ENCODE peak calls at places on chromosomes 5 and 9, in seven cellular contexts. One of them, this sample, is unnamed. For H3K4me1, the result is how much of the 10 kb centered on the place peaks cover.

GRCh38 chr5:136890431-136891148 is 525.2 kb upstream of the TRPC7 start:
- DNase-seq in thoracic aorta: no peak
- DNase-seq in ovary: no peak
- DNase-seq in endothelial cell of umbilical vein: no peak
- DNase-seq in heart left ventricle: no peak
- DNase-seq in CD8-positive, alpha-beta T cell: no peak
- DNase-seq in A549: no peak
- DNase-seq in this sample: no peak

GRCh38 chr5:148972958-148973357 is 89.9 kb downstream of the SH3TC2 start:
- DNase-seq in A549: peak
- DNase-seq in thoracic aorta: peak
- DNase-seq in endothelial cell of umbilical vein: peak
- DNase-seq in CD8-positive, alpha-beta T cell: no peak
- DNase-seq in ovary: no peak
- DNase-seq in heart left ventricle: no peak
- DNase-seq in this sample: no peak

GRCh38 chr9:21434202-21435014 is 5.8 kb upstream of the IFNA1 start:
- DNase-seq in thoracic aorta: no peak
- DNase-seq in endothelial cell of umbilical vein: peak
- DNase-seq in A549: peak
- DNase-seq in ovary: no peak
- DNase-seq in heart left ventricle: no peak
- DNase-seq in CD8-positive, alpha-beta T cell: peak
- DNase-seq in this sample: peak

GRCh38 chr9:522658-523057 is 308.0 kb downstream of the DOCK8 start:
- DNase-seq in CD8-positive, alpha-beta T cell: no peak
- DNase-seq in endothelial cell of umbilical vein: no peak
- DNase-seq in heart left ventricle: peak
- DNase-seq in A549: no peak
- DNase-seq in thoracic aorta: no peak
- DNase-seq in ovary: no peak
- DNase-seq in this sample: no peak

GRCh38 chr5:74763504-74763903 is 3.4 kb downstream of the GFM2 start:
- DNase-seq in endothelial cell of umbilical vein: no peak
- DNase-seq in A549: no peak
- DNase-seq in CD8-positive, alpha-beta T cell: no peak
- DNase-seq in thoracic aorta: no peak
- DNase-seq in ovary: no peak
- DNase-seq in heart left ventricle: no peak
- DNase-seq in this sample: no peak

GRCh38 chr5:73908440-73908839 is 282.4 kb downstream of the ARHGEF28 start:
- DNase-seq in CD8-positive, alpha-beta T cell: no peak
- DNase-seq in A549: no peak
- DNase-seq in heart left ventricle: no peak
- DNase-seq in endothelial cell of umbilical vein: peak
- DNase-seq in thoracic aorta: no peak
- DNase-seq in ovary: no peak
- DNase-seq in this sample: no peak

GRCh38 chr9:95775191-95775590 is 100.3 kb upstream of the ERCC6L2 start:
- DNase-seq in endothelial cell of umbilical vein: no peak
- DNase-seq in heart left ventricle: no peak
- DNase-seq in CD8-positive, alpha-beta T cell: no peak
- DNase-seq in A549: no peak
- DNase-seq in ovary: no peak
- DNase-seq in thoracic aorta: no peak
- DNase-seq in this sample: no peak

GRCh38 chr9:123353984-123354591 is 1.9 kb upstream of the CRB2 start:
- DNase-seq in A549: peak
- DNase-seq in CD8-positive, alpha-beta T cell: peak
- DNase-seq in heart left ventricle: peak
- DNase-seq in thoracic aorta: peak
- DNase-seq in ovary: peak
- DNase-seq in endothelial cell of umbilical vein: peak
- DNase-seq in this sample: peak

GRCh38 chr5:68303038-68303738 is 87.6 kb downstream of the PIK3R1 start:
- DNase-seq in thoracic aorta: no peak
- DNase-seq in heart left ventricle: no peak
- DNase-seq in endothelial cell of umbilical vein: no peak
- DNase-seq in CD8-positive, alpha-beta T cell: no peak
- DNase-seq in A549: no peak
- DNase-seq in ovary: no peak
- DNase-seq in this sample: no peak

GRCh38 chr9:110578896-110579752 is at the start of gene SVEP1:
- DNase-seq in ovary: peak
- DNase-seq in thoracic aorta: peak
- DNase-seq in endothelial cell of umbilical vein: peak
- DNase-seq in heart left ventricle: peak
- DNase-seq in A549: peak
- DNase-seq in CD8-positive, alpha-beta T cell: no peak
- DNase-seq in this sample: peak

GRCh38 chr9:120937596-120937995 is 11.0 kb upstream of the TRAF1 start:
- DNase-seq in ovary: no peak
- DNase-seq in thoracic aorta: no peak
- DNase-seq in heart left ventricle: no peak
- DNase-seq in A549: no peak
- DNase-seq in CD8-positive, alpha-beta T cell: no peak
- DNase-seq in endothelial cell of umbilical vein: no peak
- DNase-seq in this sample: no peak

GRCh38 chr5:126098330-126099017 is 324.7 kb upstream of the GRAMD2B start:
- DNase-seq in ovary: no peak
- DNase-seq in endothelial cell of umbilical vein: no peak
- DNase-seq in CD8-positive, alpha-beta T cell: no peak
- DNase-seq in heart left ventricle: no peak
- DNase-seq in A549: no peak
- DNase-seq in thoracic aorta: no peak
- DNase-seq in this sample: no peak

GRCh38 chr5:115414406-115415142 is 118.1 kb upstream of the CCDC112 start:
- DNase-seq in CD8-positive, alpha-beta T cell: no peak
- DNase-seq in ovary: no peak
- DNase-seq in endothelial cell of umbilical vein: no peak
- DNase-seq in thoracic aorta: no peak
- DNase-seq in heart left ventricle: peak
- DNase-seq in A549: no peak
- DNase-seq in this sample: no peak

GRCh38 chr5:98103807-98104206 is 669.7 kb upstream of the RGMB start:
- DNase-seq in CD8-positive, alpha-beta T cell: no peak
- DNase-seq in A549: no peak
- DNase-seq in thoracic aorta: no peak
- DNase-seq in ovary: no peak
- DNase-seq in endothelial cell of umbilical vein: no peak
- DNase-seq in heart left ventricle: no peak
- DNase-seq in this sample: no peak

GRCh38 chr9:113223963-113224362 is 2.6 kb downstream of the SLC31A1 start:
- DNase-seq in CD8-positive, alpha-beta T cell: no peak
- DNase-seq in A549: no peak
- DNase-seq in endothelial cell of umbilical vein: no peak
- DNase-seq in heart left ventricle: no peak
- DNase-seq in ovary: no peak
- DNase-seq in thoracic aorta: no peak
- DNase-seq in this sample: no peak

GRCh38 chr9:136373300-136374182 is at the start of gene CARD9:
- DNase-seq in A549: no peak
- DNase-seq in CD8-positive, alpha-beta T cell: no peak
- DNase-seq in heart left ventricle: peak
- DNase-seq in thoracic aorta: no peak
- DNase-seq in ovary: no peak
- DNase-seq in endothelial cell of umbilical vein: no peak
- DNase-seq in this sample: no peak

GRCh38 chr9:91856419-91856818 is 93.6 kb downstream of the ROR2 start:
- DNase-seq in ovary: no peak
- DNase-seq in CD8-positive, alpha-beta T cell: no peak
- DNase-seq in thoracic aorta: no peak
- DNase-seq in A549: no peak
- DNase-seq in heart left ventricle: no peak
- DNase-seq in endothelial cell of umbilical vein: no peak
- DNase-seq in this sample: no peak

GRCh38 chr5:31122998-31123950 is 70.2 kb upstream of the CDH6 start:
- DNase-seq in endothelial cell of umbilical vein: no peak
- DNase-seq in ovary: no peak
- DNase-seq in CD8-positive, alpha-beta T cell: no peak
- DNase-seq in heart left ventricle: no peak
- DNase-seq in thoracic aorta: no peak
- DNase-seq in A549: no peak
- DNase-seq in this sample: no peak

GRCh38 chr9:91896513-91897121 is 53.4 kb downstream of the ROR2 start:
- DNase-seq in ovary: peak
- DNase-seq in A549: no peak
- DNase-seq in endothelial cell of umbilical vein: no peak
- DNase-seq in heart left ventricle: peak
- DNase-seq in thoracic aorta: no peak
- DNase-seq in CD8-positive, alpha-beta T cell: no peak
- DNase-seq in this sample: peak

GRCh38 chr9:20616808-20617207 is 5.5 kb downstream of the MLLT3 start:
- DNase-seq in ovary: no peak
- DNase-seq in A549: no peak
- DNase-seq in thoracic aorta: no peak
- DNase-seq in heart left ventricle: no peak
- DNase-seq in endothelial cell of umbilical vein: no peak
- DNase-seq in CD8-positive, alpha-beta T cell: no peak
- DNase-seq in this sample: no peak

DNA sequence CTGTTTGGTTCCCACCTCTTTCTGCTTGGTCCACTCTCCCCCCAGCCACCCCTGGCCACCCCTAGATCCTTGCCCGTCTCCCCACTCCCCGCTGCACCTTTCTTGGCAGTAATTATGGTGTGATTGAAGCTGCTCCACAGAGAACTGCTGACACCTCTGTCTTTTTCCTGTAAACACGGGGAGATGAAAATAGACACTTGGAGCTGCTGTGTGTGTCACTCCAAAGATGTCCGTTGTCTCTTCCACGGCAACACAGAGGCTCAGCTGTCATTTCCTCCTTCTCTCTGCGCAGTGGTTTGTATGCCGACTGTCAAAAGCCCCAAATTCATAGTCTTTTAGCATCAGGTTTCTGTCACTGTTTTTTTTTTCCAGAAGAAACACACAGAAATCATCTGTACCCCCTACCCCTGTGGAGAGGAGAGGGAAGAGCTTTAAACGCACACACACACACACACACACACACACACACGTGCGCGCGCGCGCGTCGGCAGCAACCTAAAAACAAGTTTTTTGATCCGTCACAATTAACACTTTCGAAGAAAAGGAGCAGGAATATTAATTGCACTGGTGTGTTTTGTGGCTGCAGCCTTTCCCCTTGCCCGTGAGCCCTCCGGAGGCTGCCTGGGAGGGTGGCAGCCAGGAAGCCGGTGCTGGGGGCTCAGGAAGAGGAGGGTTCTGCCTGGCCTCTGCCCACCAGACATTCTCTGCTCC is 39.8 kb downstream of the ASS1 start:
- DNase-seq in endothelial cell of umbilical vein: no peak
- DNase-seq in thoracic aorta: no peak
- DNase-seq in A549: no peak
- DNase-seq in CD8-positive, alpha-beta T cell: no peak
- DNase-seq in heart left ventricle: no peak
- DNase-seq in ovary: no peak
- DNase-seq in this sample: no peak
- TF ChIP-seq CTCF in endothelial cell of umbilical vein: no peak
- TF ChIP-seq CTCF in thoracic aorta: no peak
- TF ChIP-seq CTCF in A549: no peak
- TF ChIP-seq CTCF in CD8-positive, alpha-beta T cell: no peak
- TF ChIP-seq CTCF in heart left ventricle: no peak
- TF ChIP-seq CTCF in ovary: no peak
- TF ChIP-seq CTCF in this sample: no peak

DNA sequence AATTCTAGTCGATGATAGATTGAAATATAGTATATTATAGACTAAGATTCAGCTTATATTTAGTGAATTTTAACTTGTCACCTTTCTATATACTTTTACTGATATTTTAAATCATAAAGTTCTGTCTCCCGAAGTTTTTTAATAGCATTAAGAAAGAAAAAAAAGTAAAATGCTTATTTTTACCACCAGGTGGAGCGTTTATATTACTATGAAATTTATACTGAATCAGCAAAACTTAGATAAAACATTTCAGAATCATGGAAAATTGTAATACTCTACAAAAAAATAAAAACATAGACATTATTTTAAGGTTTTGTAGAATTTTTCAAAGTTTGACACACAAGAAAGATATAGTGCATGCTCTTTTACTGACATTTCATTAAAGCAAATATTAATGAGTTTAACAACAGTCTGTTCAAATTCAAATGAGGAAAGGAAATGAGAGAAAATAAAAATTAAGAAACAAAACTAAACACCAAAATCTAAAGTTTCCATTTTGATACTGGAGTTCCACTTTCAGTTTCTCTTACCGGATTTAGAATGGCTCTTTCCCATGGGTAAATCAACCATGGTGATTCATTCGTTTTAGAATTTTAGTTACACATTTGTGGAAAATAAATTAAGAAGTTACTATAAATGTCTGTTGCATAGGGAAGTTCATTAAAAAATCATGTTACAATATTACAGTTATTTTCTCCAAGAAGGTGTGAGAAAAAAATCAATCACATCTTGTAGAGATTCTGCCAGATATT is 1035.3 kb downstream of the CDH12 start:
- DNase-seq in CD8-positive, alpha-beta T cell: no peak
- DNase-seq in ovary: no peak
- DNase-seq in endothelial cell of umbilical vein: peak
- DNase-seq in heart left ventricle: no peak
- DNase-seq in A549: no peak
- DNase-seq in thoracic aorta: no peak
- DNase-seq in this sample: no peak
- H3K4me1 ChIP-seq in CD8-positive, alpha-beta T cell: under half
- H3K4me1 ChIP-seq in ovary: under half
- H3K4me1 ChIP-seq in endothelial cell of umbilical vein: under half
- H3K4me1 ChIP-seq in heart left ventricle: under half
- H3K4me1 ChIP-seq in A549: under half
- H3K4me1 ChIP-seq in thoracic aorta: under half
- H3K4me1 ChIP-seq in this sample: under half

DNA sequence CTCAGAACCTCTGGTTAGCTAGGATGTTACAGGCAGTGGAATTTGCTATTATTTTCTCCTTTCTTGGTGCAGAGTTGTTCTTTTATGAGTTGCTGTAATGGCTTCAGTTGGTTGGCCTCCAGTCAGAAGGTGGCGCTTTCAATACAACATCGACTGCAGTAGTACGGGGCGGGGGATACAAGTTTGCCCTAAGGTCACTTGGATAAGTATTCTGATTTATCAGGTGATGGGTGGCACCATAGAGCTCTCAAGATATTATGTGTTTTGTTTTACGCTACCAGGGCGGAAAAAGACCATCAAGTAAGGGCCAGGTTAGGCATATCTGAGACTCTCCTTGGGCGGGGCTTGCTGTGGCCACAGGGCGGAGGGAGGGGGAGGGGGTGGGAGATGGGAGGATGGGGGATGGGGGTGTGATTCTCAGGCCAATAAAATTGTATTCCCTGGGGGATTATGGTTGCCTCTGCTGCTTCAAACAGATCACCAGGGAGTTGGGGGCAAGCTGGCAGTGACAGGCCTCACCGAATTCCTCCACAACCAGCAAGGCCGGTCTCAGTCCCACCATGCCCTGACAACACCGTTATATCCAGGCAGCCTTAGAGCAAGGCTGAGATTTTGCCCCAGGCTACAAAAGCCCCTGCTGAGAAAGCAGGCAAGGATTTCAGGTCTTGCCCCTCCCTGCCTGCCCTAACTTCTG is 15.9 kb upstream of the RNF38 start:
- DNase-seq in A549: no peak
- DNase-seq in CD8-positive, alpha-beta T cell: no peak
- DNase-seq in endothelial cell of umbilical vein: no peak
- DNase-seq in thoracic aorta: no peak
- DNase-seq in heart left ventricle: no peak
- DNase-seq in ovary: no peak
- DNase-seq in this sample: no peak
- TF ChIP-seq CTCF in A549: peak
- TF ChIP-seq CTCF in CD8-positive, alpha-beta T cell: no peak
- TF ChIP-seq CTCF in endothelial cell of umbilical vein: no peak
- TF ChIP-seq CTCF in thoracic aorta: no peak
- TF ChIP-seq CTCF in heart left ventricle: no peak
- TF ChIP-seq CTCF in ovary: no peak
- TF ChIP-seq CTCF in this sample: no peak

GRCh38 chr9:98105006-98105405 is 14.0 kb downstream of the TRIM14 start:
- DNase-seq in endothelial cell of umbilical vein: no peak
- DNase-seq in ovary: no peak
- DNase-seq in heart left ventricle: no peak
- DNase-seq in thoracic aorta: no peak
- DNase-seq in A549: no peak
- DNase-seq in CD8-positive, alpha-beta T cell: no peak
- DNase-seq in this sample: no peak
- H3K4me1 ChIP-seq in endothelial cell of umbilical vein: under half
- H3K4me1 ChIP-seq in ovary: under half
- H3K4me1 ChIP-seq in heart left ventricle: under half
- H3K4me1 ChIP-seq in thoracic aorta: under half
- H3K4me1 ChIP-seq in A549: under half
- H3K4me1 ChIP-seq in CD8-positive, alpha-beta T cell: half or more
- H3K4me1 ChIP-seq in this sample: under half